ENCODE peak calls at places on chromosome 20, in six cellular contexts. P is HuH-7.5; N is SHP77; I is stimulated activated CD8-positive, alpha-beta memory T cell treated with anti-CD3 and anti-CD28 coated beads, Interleukin-7, amount 100 ng/mL, for 1 hour; D is activated CD4-positive, alpha-beta T cell treated with anti-CD3 and anti-CD28 coated beads, Interleukin-2, amount 10 ng/mL, durations not matched to agents 7 days and 5 days; A is astrocyte of the cerebellum. U is an unnamed sample.

GRCh38 chr20:64104667-64105451 is 2.5 kb downstream of the NPBWR2 start:
- DNase-seq in P (no peak), N (no peak), I (no peak), D (no peak), A (no peak), U (no peak)

GRCh38 chr20:61745397-61746146 is 320.1 kb downstream of the TAF4 start:
- DNase-seq in P (no peak), N (no peak), I (no peak), D (no peak), A (no peak), U (no peak)

GRCh38 chr20:63945921-63946920 is 10.0 kb downstream of the UCKL1 start:
- DNase-seq in P (no peak), N (no peak), I (no peak), D (no peak), A (no peak), U (no peak)

GRCh38 chr20:13821876-13822275 is 37.0 kb downstream of the NDUFAF5 start:
- DNase-seq in P (no peak), N (no peak), I (no peak), D (no peak), A (no peak), U (no peak)

GRCh38 chr20:19756756-19757486 is 1.1 kb upstream of the RIN2 start:
- DNase-seq in P (no peak), N (peak), I (no peak), D (no peak), A (no peak), U (no peak)

GRCh38 chr20:48825551-48825885 is 2.3 kb downstream of the PREX1 start:
- DNase-seq in P (no peak), N (no peak), I (no peak), D (no peak), A (no peak), U (no peak)

GRCh38 chr20:57788936-57789613 is 79.3 kb upstream of the PMEPA1 start:
- DNase-seq in P (no peak), N (no peak), I (no peak), D (no peak), A (no peak), U (no peak)

GRCh38 chr20:11281240-11281639 is 607.4 kb upstream of the JAG1 start:
- DNase-seq in P (no peak), N (no peak), I (no peak), D (no peak), A (no peak), U (no peak)

GRCh38 chr20:44041001-44041400 is 126.3 kb downstream of the TOX2 start:
- DNase-seq in P (no peak), N (no peak), I (no peak), D (no peak), A (no peak), U (no peak)

GRCh38 chr20:47950103-47950502 is 164.8 kb upstream of the SULF2 start:
- DNase-seq in P (no peak), N (no peak), I (no peak), D (no peak), A (no peak), U (peak)

GRCh38 chr20:8656335-8656734 is 412.6 kb upstream of the PLCB4 start:
- DNase-seq in P (no peak), N (no peak), I (no peak), D (no peak), A (no peak), U (no peak)

GRCh38 chr20:46955601-46956556 is 61.2 kb downstream of the EYA2 start:
- DNase-seq in P (no peak), N (no peak), I (no peak), D (no peak), A (no peak), U (no peak)

GRCh38 chr20:6519556-6519955 is 247.9 kb upstream of the BMP2 start:
- DNase-seq in P (no peak), N (no peak), I (no peak), D (no peak), A (peak), U (peak)

GRCh38 chr20:52318601-52319000 is 127.0 kb upstream of the ZFP64 start:
- DNase-seq in P (no peak), N (no peak), I (no peak), D (no peak), A (no peak), U (no peak)

GRCh38 chr20:9590189-9590588 is 75.8 kb downstream of the LAMP5 start:
- DNase-seq in P (no peak), N (peak), I (no peak), D (no peak), A (peak), U (no peak)

GRCh38 chr20:17693534-17694001 is 6.2 kb upstream of the BANF2 start:
- DNase-seq in P (no peak), N (no peak), I (no peak), D (no peak), A (peak), U (no peak)

GRCh38 chr20:52102559-52102958 is 89.0 kb downstream of the ZFP64 start:
- DNase-seq in P (no peak), N (no peak), I (no peak), D (no peak), A (no peak), U (no peak)

GRCh38 chr20:62489186-62489939 is 13.6 kb upstream of the GATA5 start:
- DNase-seq in P (no peak), N (no peak), I (no peak), D (no peak), A (no peak), U (peak)

GRCh38 chr20:46364670-46365482 is 41.5 kb downstream of the ELMO2 start:
- DNase-seq in P (no peak), N (no peak), I (no peak), D (no peak), A (no peak), U (no peak)

GRCh38 chr20:21323640-21324039 is 20.5 kb downstream of the XRN2 start:
- DNase-seq in P (no peak), N (no peak), I (no peak), D (no peak), A (peak), U (peak)

GRCh38 chr20:20549699-20550098 is 162.7 kb downstream of the RALGAPA2 start:
- DNase-seq in P (no peak), N (no peak), I (no peak), D (no peak), A (no peak), U (no peak)

GRCh38 chr20:51373713-51374481 is 168.6 kb downstream of the NFATC2 start:
- DNase-seq in P (no peak), N (no peak), I (no peak), D (no peak), A (no peak), U (no peak)

GRCh38 chr20:64110411-64111068 is 3.2 kb upstream of the NPBWR2 start:
- DNase-seq in P (no peak), N (no peak), I (no peak), D (peak), A (no peak), U (no peak)

GRCh38 chr20:44384423-44385027 is 29.0 kb downstream of the HNF4A start:
- DNase-seq in P (no peak), N (peak), I (peak), D (peak), A (peak), U (no peak)

GRCh38 chr20:1357921-1358671 is 29.2 kb upstream of the SDCBP2 start:
- DNase-seq in P (no peak), N (no peak), I (no peak), D (peak), A (peak), U (no peak)

GRCh38 chr20:46142124-46142523 is 24.0 kb downstream of the CD40 start:
- DNase-seq in P (no peak), N (no peak), I (no peak), D (no peak), A (no peak), U (no peak)

GRCh38 chr20:6450841-6451240 is 316.6 kb upstream of the BMP2 start:
- DNase-seq in P (no peak), N (no peak), I (no peak), D (no peak), A (no peak), U (no peak)